ENCODE peak calls at places on chromosome 20, in six cellular contexts. R is ELR; D is NCI-H345; H is stimulated activated CD8-positive, alpha-beta memory T cell treated with anti-CD3 and anti-CD28 coated beads, Interleukin-4, amount 100 ng/mL, for 1 hour; L is GM13977; U is ecto neural progenitor cell. C is an unnamed sample.

GRCh38 chr20:45487231-45487635 is 17.7 kb downstream of the WFDC2 start:
- DNase-seq in L (peak), U (peak), D (no peak), H (no peak), R (no peak), C (no peak)

GRCh38 chr20:40606660-40607059 is 82.4 kb downstream of the MAFB start:
- DNase-seq in L (no peak), U (peak), H (no peak), R (no peak), D (no peak), C (no peak)

GRCh38 chr20:10487354-10488115 is 52.4 kb downstream of the SLX4IP start:
- DNase-seq in U (no peak), H (no peak), R (peak), D (no peak), L (no peak), C (peak)

GRCh38 chr20:61296629-61297019 is 44.6 kb downstream of the CDH4 start:
- DNase-seq in H (no peak), D (no peak), R (no peak), L (no peak), U (no peak), C (no peak)

GRCh38 chr20:53352727-53353440 is 240.8 kb downstream of the ZNF217 start:
- DNase-seq in H (no peak), R (no peak), D (no peak), U (no peak), L (no peak), C (no peak)

GRCh38 chr20:57663681-57664451 is 43.6 kb upstream of the ZBP1 start:
- DNase-seq in R (no peak), L (no peak), H (no peak), U (no peak), D (no peak), C (no peak)

GRCh38 chr20:17859616-17860232 is 108.9 kb downstream of the SNX5 start:
- DNase-seq in R (no peak), H (no peak), L (peak), U (no peak), D (peak), C (no peak)

GRCh38 chr20:44008806-44009678 is 94.4 kb downstream of the TOX2 start:
- DNase-seq in D (peak), U (no peak), H (no peak), L (no peak), R (no peak), C (no peak)

GRCh38 chr20:5041433-5041832 is 40.1 kb upstream of the SLC23A2 start:
- DNase-seq in H (no peak), D (no peak), R (no peak), U (peak), L (no peak), C (no peak)

GRCh38 chr20:61757678-61758555 is 307.8 kb downstream of the TAF4 start:
- DNase-seq in R (peak), H (no peak), D (no peak), L (no peak), U (no peak), C (no peak)

GRCh38 chr20:23370873-23371272 is 8.9 kb downstream of the GZF1 start:
- DNase-seq in R (no peak), H (no peak), L (no peak), D (no peak), U (no peak), C (no peak)

GRCh38 chr20:48685300-48685699 is 142.5 kb downstream of the PREX1 start:
- DNase-seq in L (no peak), D (no peak), R (no peak), U (no peak), H (no peak), C (no peak)

GRCh38 chr20:10519361-10520048 is 84.4 kb downstream of the SLX4IP start:
- DNase-seq in L (no peak), D (no peak), H (no peak), U (no peak), R (peak), C (peak)

GRCh38 chr20:17628101-17628841 is 53.8 kb downstream of the RRBP1 start:
- DNase-seq in R (no peak), L (no peak), U (no peak), D (no peak), H (no peak), C (no peak)

GRCh38 chr20:64038252-64038578 is 2.2 kb downstream of the C20orf204 start:
- DNase-seq in R (no peak), D (no peak), L (no peak), H (no peak), U (no peak), C (no peak)

GRCh38 chr20:38590682-38591483 is 9.9 kb downstream of the ADIG start:
- DNase-seq in U (no peak), H (no peak), L (peak), R (no peak), D (no peak), C (no peak)

GRCh38 chr20:40962733-40963504 is 65.7 kb upstream of the TOP1 start:
- DNase-seq in U (peak), D (peak), R (peak), H (peak), L (peak), C (peak)

GRCh38 chr20:2305946-2306345 is 10.1 kb downstream of the TGM3 start:
- DNase-seq in H (no peak), D (peak), U (no peak), L (no peak), R (no peak), C (no peak)

GRCh38 chr20:63895886-63896135 is 885 bp downstream of the DNAJC5 start:
- DNase-seq in H (no peak), R (peak), U (no peak), L (no peak), D (no peak), C (no peak)

GRCh38 chr20:10423735-10424134 is 10.3 kb downstream of the MKKS start:
- DNase-seq in L (no peak), U (no peak), H (no peak), R (no peak), D (no peak), C (no peak)

GRCh38 chr20:31663838-31664695 is 26.4 kb downstream of the COX4I2 start:
- DNase-seq in D (peak), H (no peak), L (no peak), R (no peak), U (no peak), C (no peak)

GRCh38 chr20:63560856-63561609 is 7.1 kb downstream of the FNDC11 start:
- DNase-seq in D (no peak), L (no peak), R (no peak), H (no peak), U (no peak), C (no peak)

GRCh38 chr20:49682798-49683197 is 30.9 kb downstream of the B4GALT5 start:
- DNase-seq in R (no peak), D (no peak), L (no peak), H (no peak), U (no peak), C (no peak)

GRCh38 chr20:48502758-48503157 is 325.0 kb downstream of the PREX1 start:
- DNase-seq in L (no peak), D (no peak), R (no peak), H (no peak), U (no peak), C (no peak)

GRCh38 chr20:15846446-15846845 is 726.8 kb downstream of the KIF16B start:
- DNase-seq in R (no peak), U (no peak), H (no peak), D (no peak), L (no peak), C (no peak)

GRCh38 chr20:51565741-51566140 is 23.2 kb upstream of the NFATC2 start:
- DNase-seq in H (no peak), U (no peak), L (no peak), D (no peak), R (peak), C (peak)

GRCh38 chr20:16111132-16111852 is 462.0 kb downstream of the KIF16B start:
- DNase-seq in H (no peak), D (peak), U (no peak), L (no peak), R (no peak), C (no peak)